ENCODE peak calls at places on chromosomes 2 and 18, in four cellular contexts. X is HepG2, D is astrocyte, E is hepatocyte. U is an unnamed sample. For H3K4me1, the result is how much of the 10 kb centered on the place peaks cover.

GRCh38 chr2:127220102-127220806 is at the start of gene CYP27C1:
- DNase-seq in E (peak), X (no peak), D (peak), U (peak)

GRCh38 chr18:30970201-30970816 is 72.2 kb downstream of the DSC3 start:
- DNase-seq in D (peak), E (peak), X (peak), U (peak)

GRCh38 chr18:23958036-23958435 is 56.5 kb upstream of the TTC39C start:
- DNase-seq in E (no peak), X (no peak), D (peak), U (no peak)

GRCh38 chr18:7158201-7158600 is 40.6 kb upstream of the LAMA1 start:
- DNase-seq in E (peak), D (peak), X (no peak), U (peak)

GRCh38 chr2:72023678-72024390 is 123.8 kb downstream of the CYP26B1 start:
- DNase-seq in D (no peak), X (no peak), E (no peak), U (no peak)

GRCh38 chr2:959453-959852 is 8.8 kb downstream of the SNTG2 start:
- DNase-seq in D (no peak), X (no peak), E (no peak), U (no peak)

GRCh38 chr2:161625314-161625919 is 1.2 kb downstream of the SLC4A10 start:
- DNase-seq in X (no peak), D (no peak), E (peak), U (no peak)

GRCh38 chr2:32363588-32363987 is 6.8 kb downstream of the BIRC6 start:
- DNase-seq in E (no peak), D (no peak), X (no peak), U (no peak)

GRCh38 chr2:219041252-219041651 is at the start of gene CFAP65:
- DNase-seq in E (peak), X (no peak), D (peak), U (peak)

GRCh38 chr2:100239513-100240210 is 82.6 kb downstream of the LONRF2 start:
- DNase-seq in E (no peak), D (no peak), X (no peak), U (no peak)

GRCh38 chr18:78127041-78127440 is 852.6 kb upstream of the SALL3 start:
- DNase-seq in E (no peak), X (no peak), D (no peak), U (no peak)

GRCh38 chr2:95728878-95729511 is 137.2 kb downstream of the TRIM43 start:
- DNase-seq in X (peak), E (no peak), D (peak), U (peak)

GRCh38 chr2:157627594-157628281 is 926 bp downstream of the ACVR1C start:
- DNase-seq in D (peak), E (no peak), X (no peak), U (no peak)

GRCh38 chr2:205722538-205722878 is 40.2 kb downstream of the NRP2 start:
- DNase-seq in E (no peak), X (no peak), D (no peak), U (no peak)

GRCh38 chr2:96957299-96957698 is 29.1 kb downstream of the FAM178B start:
- DNase-seq in D (no peak), E (no peak), X (no peak), U (no peak)

GRCh38 chr2:21656330-21657075 is 532.7 kb downstream of the TDRD15 start:
- DNase-seq in E (no peak), D (no peak), X (no peak), U (no peak)

GRCh38 chr2:33321236-33321731 is 155.2 kb upstream of the RASGRP3 start:
- DNase-seq in X (no peak), D (peak), E (no peak), U (peak)

GRCh38 chr2:216495656-216496055 is 3.0 kb upstream of the RPL37A start:
- DNase-seq in E (no peak), D (peak), X (no peak), U (peak)

GRCh38 chr18:46333371-46334199 is 229.4 kb downstream of the HAUS1 start:
- DNase-seq in D (peak), E (peak), X (no peak), U (peak)

GRCh38 chr18:66508937-66509336 is 95.0 kb downstream of the CDH19 start:
- DNase-seq in E (no peak), D (no peak), X (no peak), U (no peak)

GRCh38 chr18:77063256-77063655 is 69.3 kb downstream of the MBP start:
- DNase-seq in D (peak), X (no peak), E (no peak), U (no peak)

GRCh38 chr2:12931211-12931844 is 214.6 kb downstream of the TRIB2 start:
- DNase-seq in X (peak), D (peak), E (peak), U (peak)

GRCh38 chr18:10139783-10140410 is 226.1 kb downstream of the VAPA start:
- DNase-seq in X (no peak), E (peak), D (peak), U (peak)

GRCh38 chr18:8443505-8443904 is 165.7 kb upstream of the RAB12 start:
- DNase-seq in D (no peak), X (no peak), E (no peak), U (no peak)

GRCh38 chr2:98839292-98839691 is 96.7 kb downstream of the CRACDL start:
- DNase-seq in D (peak), E (no peak), X (no peak), U (no peak)

GRCh38 chr18:23986610-23987359 is 27.8 kb upstream of the TTC39C start:
- DNase-seq in E (no peak), D (no peak), X (no peak), U (no peak)

GRCh38 chr18:8890957-8891464 is 185.7 kb downstream of the MTCL1 start:
- DNase-seq in X (peak), D (peak), E (peak), U (peak)

GRCh38 chr2:215466097-215466909 is 30.4 kb upstream of the FN1 start:
- DNase-seq in E (no peak), X (no peak), D (no peak), U (no peak)

GRCh38 chr2:219440388-219441256 is 6.0 kb downstream of the SPEG start:
- DNase-seq in X (no peak), E (no peak), D (peak), U (peak)

GRCh38 chr2:42974697-42975357 is 182.4 kb upstream of the HAAO start:
- DNase-seq in E (peak), D (peak), X (peak), U (peak)

GRCh38 chr2:212282596-212283330 is 255.8 kb downstream of the ERBB4 start:
- DNase-seq in E (no peak), D (peak), X (no peak), U (no peak)

GRCh38 chr18:68721681-68722583 is 7.0 kb upstream of the TMX3 start:
- DNase-seq in E (no peak), X (no peak), D (no peak), U (peak)
- H2AFZ ChIP-seq in E (no peak), X (no peak), D (no peak), U (no peak)

GRCh38 chr2:64225491-64225890 is 81.3 kb upstream of the PELI1 start:
- DNase-seq in X (no peak), D (peak), E (no peak), U (peak)
- H3K4me1 ChIP-seq in X (under half), D (under half), E (under half), U (under half)

GRCh38 chr2:234951386-234952269 is at the start of gene SH3BP4:
- DNase-seq in X (peak), D (peak), E (peak), U (peak)
- H2AFZ ChIP-seq in X (no peak), D (no peak), E (peak), U (no peak)

GRCh38 chr2:144481666-144482065 is 38.3 kb downstream of the ZEB2 start:
- DNase-seq in D (no peak), X (no peak), E (no peak), U (no peak)
- H3K4me1 ChIP-seq in D (under half), X (under half), E (under half), U (under half)

GRCh38 chr2:164560902-164561301 is 60.4 kb downstream of the GRB14 start:
- DNase-seq in D (no peak), X (no peak), E (no peak), U (no peak)

GRCh38 chr2:164560181-164560792 is 61.0 kb downstream of the GRB14 start:
- DNase-seq in X (peak), D (peak), E (peak), U (peak)

GRCh38 chr2:164561991-164562390 is 59.3 kb downstream of the GRB14 start:
- DNase-seq in D (no peak), X (no peak), E (no peak), U (no peak)

GRCh38 chr2:164561416-164561815 is 59.9 kb downstream of the GRB14 start:
- DNase-seq in D (no peak), X (no peak), E (no peak), U (no peak)

GRCh38 chr2:164562666-164563065 is 58.6 kb downstream of the GRB14 start:
- DNase-seq in D (no peak), X (no peak), E (no peak), U (no peak)
- H2AFZ ChIP-seq in D (no peak), X (no peak), E (no peak), U (no peak)

GRCh38 chr2:135997380-135997779 is 12.0 kb upstream of the DARS1 start:
- DNase-seq in D (no peak), E (peak), X (peak), U (no peak)

GRCh38 chr2:135999899-136000298 is 14.5 kb upstream of the DARS1 start:
- DNase-seq in E (no peak), X (no peak), D (no peak), U (no peak)

GRCh38 chr2:136001147-136001546 is 15.7 kb upstream of the DARS1 start:
- DNase-seq in D (no peak), E (no peak), X (no peak), U (no peak)

GRCh38 chr2:135998842-135999241 is 13.4 kb upstream of the DARS1 start:
- DNase-seq in X (no peak), E (no peak), D (no peak), U (no peak)

DNA sequence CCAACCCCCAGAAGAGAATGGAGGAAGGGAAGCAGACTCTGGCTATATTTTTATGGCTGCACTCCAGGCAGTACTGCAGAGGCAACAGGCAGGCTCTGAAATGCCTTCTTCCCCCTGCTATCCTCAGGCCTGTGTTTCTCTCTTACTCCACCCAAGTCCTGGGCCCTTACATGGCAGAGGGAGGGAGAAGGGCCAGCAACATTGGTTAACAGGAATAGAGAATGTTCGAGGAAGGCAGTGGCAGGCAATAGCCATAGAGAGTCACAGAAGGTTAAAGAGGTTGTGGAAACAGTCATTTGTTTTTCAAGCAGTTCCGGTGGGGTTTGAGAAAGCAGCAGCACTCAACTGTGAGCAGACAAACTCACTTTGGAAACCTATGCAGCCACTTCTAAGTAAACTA is 15.1 kb upstream of the DARS1 start:
- DNase-seq in X (no peak), E (no peak), D (no peak), U (peak)
- H3K4me1 ChIP-seq in X (under half), E (under half), D (under half), U (under half)

GRCh38 chr18:28576941-28577340 is 400.0 kb upstream of the CDH2 start:
- DNase-seq in D (peak), X (no peak), E (no peak), U (no peak)

GRCh38 chr18:28571929-28572328 is 395.0 kb upstream of the CDH2 start:
- DNase-seq in X (no peak), D (no peak), E (no peak), U (no peak)

DNA sequence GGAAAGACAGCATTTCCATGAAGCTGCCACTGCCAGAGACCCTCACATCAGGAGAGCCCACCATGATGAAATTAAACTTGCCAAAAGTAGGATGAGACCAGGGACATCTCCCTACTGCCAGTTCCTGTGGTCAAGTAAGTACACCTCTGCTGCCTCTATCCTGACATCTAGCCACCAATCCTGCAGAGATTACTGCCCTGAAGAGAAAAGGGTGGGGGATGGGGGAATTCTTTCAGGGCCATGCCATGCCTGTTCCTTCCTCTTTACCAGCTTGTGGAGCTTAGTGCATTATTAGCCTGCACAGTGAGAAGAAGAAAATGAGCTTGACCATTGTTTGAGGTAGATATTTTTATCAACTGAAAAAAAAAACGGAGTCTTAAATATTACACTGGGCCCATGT is 397.2 kb upstream of the CDH2 start:
- DNase-seq in X (no peak), E (no peak), D (no peak), U (no peak)
- H2AFZ ChIP-seq in X (no peak), E (no peak), D (no peak), U (no peak)